ENCODE peak calls at places on chromosomes 3 and 15, in four cellular contexts. G is breast epithelium, M is IMR-90, W is GM12878. Q is an unnamed sample.

GRCh38 chr15:80509800-80510199 is 105.6 kb downstream of the ARNT2 start:
- DNase-seq in W (no peak), M (no peak), G (no peak), Q (no peak)

GRCh38 chr15:85089929-85090597 is 108.4 kb downstream of the PDE8A start:
- DNase-seq in M (no peak), G (no peak), W (no peak), Q (no peak)

GRCh38 chr3:167740961-167741587 is 5.6 kb downstream of the SERPINI1 start:
- DNase-seq in M (peak; percentile 42), W (no peak), G (no peak), Q (no peak)

GRCh38 chr15:75721923-75722870 is 9.5 kb upstream of the CSPG4 start:
- DNase-seq in M (no peak), W (no peak), G (no peak), Q (no peak)

GRCh38 chr3:16618721-16619120 is 13.5 kb upstream of the DAZL start:
- DNase-seq in W (no peak), M (peak; percentile 16), G (no peak), Q (no peak)

GRCh38 chr15:96366526-96366877 is 36.0 kb downstream of the NR2F2 start:
- DNase-seq in M (no peak), W (no peak), G (no peak), Q (no peak)

GRCh38 chr3:74883690-74884089 is 269.2 kb upstream of the CNTN3 start:
- DNase-seq in G (no peak), W (no peak), M (peak; percentile 5), Q (no peak)

GRCh38 chr3:63450634-63451363 is 172.7 kb downstream of the SYNPR start:
- DNase-seq in G (no peak), W (no peak), M (no peak), Q (no peak)

GRCh38 chr15:95440712-95441111 is 889.8 kb upstream of the NR2F2 start:
- DNase-seq in G (no peak), M (peak; percentile 8), W (no peak), Q (peak; percentile 32)

GRCh38 chr3:55446860-55447259 is 40.2 kb downstream of the WNT5A start:
- DNase-seq in W (no peak), M (no peak), G (no peak), Q (no peak)

GRCh38 chr3:190709351-190709773 is 153.1 kb downstream of the GMNC start:
- DNase-seq in W (no peak), G (no peak), M (no peak), Q (no peak)

GRCh38 chr3:120875989-120876388 is 32.0 kb upstream of the STXBP5L start:
- DNase-seq in G (no peak), W (no peak), M (no peak), Q (no peak)

GRCh38 chr3:59820352-59820934 is 770.6 kb upstream of the CFAP20DC start:
- DNase-seq in G (no peak), W (no peak), M (peak; percentile 61), Q (no peak)

GRCh38 chr3:6803652-6804051 is 57.3 kb upstream of the GRM7 start:
- DNase-seq in W (no peak), G (no peak), M (no peak), Q (no peak)

GRCh38 chr3:42490243-42490642 is 12.2 kb upstream of the VIPR1 start:
- DNase-seq in M (no peak), W (peak; percentile 77), G (peak; percentile 88), Q (no peak)

GRCh38 chr3:5009506-5010100 is 30.4 kb downstream of the BHLHE40 start:
- DNase-seq in M (no peak), W (no peak), G (no peak), Q (no peak)

GRCh38 chr3:11187678-11188077 is 33.4 kb downstream of the HRH1 start:
- DNase-seq in M (peak; percentile 51), G (no peak), W (no peak), Q (no peak)

GRCh38 chr15:82135645-82136044 is 89.8 kb upstream of the MEX3B start:
- DNase-seq in M (peak; percentile 70), W (no peak), G (no peak), Q (no peak)

GRCh38 chr3:111917300-111917699 is 58.2 kb downstream of the PHLDB2 start:
- DNase-seq in W (no peak), M (peak; percentile 52), G (no peak), Q (no peak)

GRCh38 chr3:73697020-73697419 is 72.3 kb upstream of the PDZRN3 start:
- DNase-seq in G (no peak), M (no peak), W (no peak), Q (no peak)

GRCh38 chr3:194276768-194277546 is 74.2 kb downstream of the CPN2 start:
- DNase-seq in M (peak; percentile 52), W (no peak), G (peak; percentile 69), Q (peak; percentile 57)

GRCh38 chr3:59367150-59367549 is 317.3 kb upstream of the CFAP20DC start:
- DNase-seq in W (no peak), G (no peak), M (peak; percentile 17), Q (no peak)

GRCh38 chr3:170614214-170614966 is 28.5 kb upstream of the SLC7A14 start:
- DNase-seq in W (no peak), M (peak; percentile 94), G (no peak), Q (peak; percentile 18)

GRCh38 chr3:25338158-25338725 is 89.8 kb upstream of the RARB start:
- DNase-seq in M (no peak), G (no peak), W (no peak), Q (no peak)

GRCh38 chr15:63933522-63933921 is 99.8 kb upstream of the HERC1 start:
- DNase-seq in G (no peak), M (peak; percentile 24), W (no peak), Q (no peak)

GRCh38 chr15:87713405-87713995 is 543.0 kb downstream of the NTRK3 start:
- DNase-seq in W (no peak), M (no peak), G (no peak), Q (no peak)

GRCh38 chr3:23489338-23490158 is 286.4 kb downstream of the UBE2E2 start:
- DNase-seq in W (no peak), G (no peak), M (peak; percentile 55), Q (no peak)

GRCh38 chr15:72009207-72009606 is 108.7 kb downstream of the MYO9A start:
- DNase-seq in G (no peak), M (no peak), W (peak; percentile 20), Q (no peak)

GRCh38 chr15:62873203-62873602 is 169.3 kb upstream of the TPM1 start:
- DNase-seq in G (no peak), W (no peak), M (peak; percentile 41), Q (no peak)

GRCh38 chr15:65337436-65338070 is 33.1 kb downstream of the RNU5B-1 start:
- DNase-seq in W (no peak), M (no peak), G (no peak), Q (no peak)

GRCh38 chr3:158420654-158421396 is 150.2 kb upstream of the MLF1 start:
- DNase-seq in W (peak; percentile 71), G (no peak), M (peak; percentile 90), Q (no peak)

GRCh38 chr3:172622916-172623700 is 87.8 kb downstream of the NCEH1 start:
- DNase-seq in W (no peak), G (no peak), M (peak; percentile 71), Q (no peak)

GRCh38 chr3:127678611-127679533 is 6.1 kb downstream of the ABTB1 start:
- DNase-seq in G (no peak), M (no peak), W (no peak), Q (peak; percentile 10)

GRCh38 chr3:49967307-49967706 is 27.4 kb downstream of the RBM6 start:
- DNase-seq in W (no peak), G (no peak), M (peak; percentile 68), Q (no peak)

GRCh38 chr3:48338635-48339034 is 5.2 kb upstream of the SPINK8 start:
- DNase-seq in W (no peak), G (no peak), M (no peak), Q (no peak)

GRCh38 chr3:30655187-30655812 is 48.9 kb downstream of the TGFBR2 start:
- DNase-seq in W (peak; percentile 47), M (peak; percentile 43), G (no peak), Q (no peak)

GRCh38 chr15:92902723-92903587 is 2.8 kb downstream of the CHD2 start:
- DNase-seq in M (no peak), G (no peak), W (no peak), Q (no peak)

GRCh38 chr3:11556234-11556633 is 87.5 kb downstream of the VGLL4 start:
- DNase-seq in W (no peak), G (no peak), M (no peak), Q (no peak)

GRCh38 chr3:190427108-190427507 is 22.6 kb downstream of the TMEM207 start:
- DNase-seq in G (no peak), M (no peak), W (no peak), Q (no peak)

GRCh38 chr3:52509753-52510328 is 14.7 kb downstream of the STAB1 start:
- DNase-seq in G (no peak), W (no peak), M (no peak), Q (no peak)
- TF ChIP-seq CTCF in G (no peak), W (no peak), M (no peak), Q (no peak)

DNA sequence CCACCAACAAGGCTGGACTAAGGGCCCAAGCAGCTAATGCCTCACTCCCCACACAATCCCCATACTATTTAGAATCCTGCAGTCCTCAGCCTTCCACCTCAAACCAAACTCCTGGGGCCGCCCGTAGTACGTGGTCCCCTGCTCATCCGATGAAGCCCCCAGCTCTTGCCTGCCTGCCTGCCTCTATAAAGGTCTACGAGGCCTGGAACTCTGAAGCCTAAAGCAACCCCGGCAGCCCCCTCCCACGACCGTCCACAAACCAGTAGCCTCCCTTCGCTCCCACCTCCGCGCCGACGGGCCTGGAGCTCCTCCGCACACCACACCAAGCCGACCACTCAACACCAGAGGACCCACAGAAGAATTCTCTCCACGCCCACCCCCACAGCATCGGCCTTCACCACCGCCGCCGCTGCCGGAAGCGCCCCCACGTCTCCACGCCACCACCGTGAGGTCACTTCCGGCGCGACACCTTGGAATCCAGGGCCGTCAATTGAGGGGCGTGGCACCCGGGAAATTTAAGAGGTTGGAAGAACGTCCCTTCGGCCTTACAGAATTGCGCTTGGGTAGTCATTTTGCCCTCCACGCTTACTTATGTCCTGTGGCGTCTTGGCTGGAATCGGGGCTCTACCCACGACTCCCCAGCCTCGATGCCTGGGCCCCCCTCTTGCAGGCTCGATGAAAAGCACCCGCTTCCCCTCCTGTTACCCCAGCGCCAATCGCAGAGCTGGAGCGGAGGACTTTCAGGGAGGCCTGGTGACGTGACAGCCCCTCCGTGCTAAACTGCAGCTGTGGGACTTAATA is at the start of gene EDC3:
- DNase-seq in W (peak; percentile 40), G (peak; percentile 80), M (peak; percentile 77), Q (peak; percentile 79)
- TF ChIP-seq POLR2A in W (peak; percentile 85), G (peak; percentile 18), M (peak; percentile 70), Q (peak; percentile 24)

GRCh38 chr3:135097276-135097946 is 302.4 kb downstream of the EPHB1 start:
- DNase-seq in G (no peak), W (no peak), M (no peak), Q (no peak)

GRCh38 chr3:135090020-135090717 is 295.1 kb downstream of the EPHB1 start:
- DNase-seq in G (no peak), W (no peak), M (no peak), Q (no peak)

GRCh38 chr3:135089451-135089850 is 294.4 kb downstream of the EPHB1 start:
- DNase-seq in G (no peak), M (no peak), W (no peak), Q (no peak)

GRCh38 chr3:135093121-135093520 is 298.1 kb downstream of the EPHB1 start:
- DNase-seq in M (no peak), G (no peak), W (no peak), Q (no peak)

GRCh38 chr3:135091956-135092355 is 296.9 kb downstream of the EPHB1 start:
- DNase-seq in M (no peak), G (no peak), W (no peak), Q (no peak)
- TF ChIP-seq CTCF in M (no peak), G (no peak), W (no peak), Q (no peak)

DNA sequence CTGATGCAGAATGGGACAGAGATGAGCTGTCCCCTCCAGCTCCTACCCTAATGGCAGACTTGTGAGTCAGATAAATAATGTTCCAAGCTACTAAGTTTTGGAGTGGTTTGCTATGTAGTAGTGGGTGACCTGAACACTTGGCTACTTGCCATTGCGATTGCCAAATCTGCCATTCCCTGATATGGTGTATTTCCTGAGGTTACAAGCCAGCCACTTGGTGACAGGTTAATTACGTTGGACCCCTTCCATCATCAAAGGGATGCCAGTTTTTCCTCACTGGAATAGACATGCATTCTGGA is 33.6 kb downstream of the MORF4L1 start:
- DNase-seq in W (no peak), M (peak; percentile 90), G (no peak), Q (peak; percentile 67)
- TF ChIP-seq POLR2A in W (no peak), M (no peak), G (no peak), Q (no peak)

Q was measured in uterus.